ENCODE peak calls at places on chromosomes 13 and 19, in four cellular contexts. One of them, this sample, is unnamed.

GRCh38 chr13:51525567-51526165 is 58.6 kb upstream of the WDFY2 start:
- DNase-seq in K562: no peak
- DNase-seq in H1: no peak
- DNase-seq in HepG2: no peak
- DNase-seq in this sample: no peak

GRCh38 chr13:20209937-20210336 is 17.2 kb upstream of the GJB2 start:
- DNase-seq in HepG2: no peak
- DNase-seq in K562: no peak
- DNase-seq in H1: no peak
- DNase-seq in this sample: no peak

GRCh38 chr13:71144883-71145282 is 722.1 kb downstream of the DACH1 start:
- DNase-seq in H1: no peak
- DNase-seq in HepG2: no peak
- DNase-seq in K562: no peak
- DNase-seq in this sample: no peak

GRCh38 chr13:19910336-19911072 is 47.1 kb upstream of the ZMYM5 start:
- DNase-seq in HepG2: no peak
- DNase-seq in K562: no peak
- DNase-seq in H1: no peak
- DNase-seq in this sample: peak

GRCh38 chr13:35716186-35716585 is 239.7 kb upstream of the MAB21L1 start:
- DNase-seq in K562: no peak
- DNase-seq in HepG2: no peak
- DNase-seq in H1: no peak
- DNase-seq in this sample: no peak

GRCh38 chr19:3931041-3931440 is 1.8 kb upstream of the NMRK2 start:
- DNase-seq in HepG2: no peak
- DNase-seq in K562: no peak
- DNase-seq in H1: no peak
- DNase-seq in this sample: no peak

GRCh38 chr13:31699650-31700049 is 39.7 kb upstream of the RXFP2 start:
- DNase-seq in H1: no peak
- DNase-seq in HepG2: no peak
- DNase-seq in K562: no peak
- DNase-seq in this sample: no peak

GRCh38 chr13:69279213-69279612 is 828.4 kb upstream of the ATXN8OS start:
- DNase-seq in H1: no peak
- DNase-seq in HepG2: no peak
- DNase-seq in K562: no peak
- DNase-seq in this sample: no peak

GRCh38 chr19:9144920-9145319 is 4.7 kb downstream of the ZNF317 start:
- DNase-seq in K562: no peak
- DNase-seq in H1: no peak
- DNase-seq in HepG2: no peak
- DNase-seq in this sample: no peak

GRCh38 chr13:30668305-30668704 is 50.6 kb downstream of the USPL1 start:
- DNase-seq in HepG2: peak
- DNase-seq in K562: no peak
- DNase-seq in H1: no peak
- DNase-seq in this sample: no peak

GRCh38 chr13:85651440-85651839 is 147.8 kb downstream of the SLITRK6 start:
- DNase-seq in H1: no peak
- DNase-seq in HepG2: no peak
- DNase-seq in K562: no peak
- DNase-seq in this sample: no peak

GRCh38 chr13:109727251-109727650 is 59.1 kb downstream of the IRS2 start:
- DNase-seq in HepG2: no peak
- DNase-seq in H1: no peak
- DNase-seq in K562: no peak
- DNase-seq in this sample: no peak

GRCh38 chr13:75151081-75151643 is 330.8 kb downstream of the TBC1D4 start:
- DNase-seq in K562: no peak
- DNase-seq in H1: no peak
- DNase-seq in HepG2: no peak
- DNase-seq in this sample: no peak

GRCh38 chr13:41122838-41123237 is 9.8 kb downstream of the KBTBD6 start:
- DNase-seq in H1: no peak
- DNase-seq in K562: no peak
- DNase-seq in HepG2: no peak
- DNase-seq in this sample: no peak

GRCh38 chr13:73146705-73147104 is 87.9 kb downstream of the KLF5 start:
- DNase-seq in H1: no peak
- DNase-seq in HepG2: no peak
- DNase-seq in K562: no peak
- DNase-seq in this sample: no peak

GRCh38 chr13:39263033-39263432 is 224.8 kb downstream of the NHLRC3 start:
- DNase-seq in HepG2: peak
- DNase-seq in K562: peak
- DNase-seq in H1: no peak
- DNase-seq in this sample: peak

GRCh38 chr19:19385900-19386339 is 19.6 kb upstream of the GATAD2A start:
- DNase-seq in H1: no peak
- DNase-seq in K562: no peak
- DNase-seq in HepG2: no peak
- DNase-seq in this sample: no peak

GRCh38 chr13:26051231-26052135 is at the start of gene SHISA2:
- DNase-seq in HepG2: no peak
- DNase-seq in K562: no peak
- DNase-seq in H1: peak
- DNase-seq in this sample: no peak

GRCh38 chr19:33603377-33603776 is 18.4 kb upstream of the CHST8 start:
- DNase-seq in K562: no peak
- DNase-seq in HepG2: no peak
- DNase-seq in H1: no peak
- DNase-seq in this sample: no peak

GRCh38 chr13:111637365-111637764 is 316.9 kb downstream of the TEX29 start:
- DNase-seq in HepG2: no peak
- DNase-seq in K562: no peak
- DNase-seq in H1: no peak
- DNase-seq in this sample: no peak

GRCh38 chr13:74929436-74929835 is 552.5 kb downstream of the TBC1D4 start:
- DNase-seq in K562: no peak
- DNase-seq in HepG2: no peak
- DNase-seq in H1: no peak
- DNase-seq in this sample: no peak

GRCh38 chr19:8387688-8388611 is 2.2 kb upstream of the RAB11B start:
- DNase-seq in K562: peak
- DNase-seq in H1: no peak
- DNase-seq in HepG2: peak
- DNase-seq in this sample: no peak

GRCh38 chr19:23437901-23438300 is 42.6 kb upstream of the ZNF91 start:
- DNase-seq in HepG2: no peak
- DNase-seq in H1: no peak
- DNase-seq in K562: no peak
- DNase-seq in this sample: no peak

GRCh38 chr13:30526612-30527217 is 61.0 kb upstream of the HMGB1 start:
- DNase-seq in H1: no peak
- DNase-seq in K562: peak
- DNase-seq in HepG2: peak
- DNase-seq in this sample: no peak

GRCh38 chr13:27131202-27131623 is 40.4 kb downstream of the USP12 start:
- DNase-seq in K562: peak
- DNase-seq in H1: no peak
- DNase-seq in HepG2: no peak
- DNase-seq in this sample: peak

GRCh38 chr13:36102721-36103120 is 28.5 kb downstream of the DCLK1 start:
- DNase-seq in H1: no peak
- DNase-seq in HepG2: no peak
- DNase-seq in K562: no peak
- DNase-seq in this sample: no peak

GRCh38 chr19:55115446-55116065 is 1.9 kb downstream of the PPP1R12C start:
- DNase-seq in HepG2: no peak
- DNase-seq in H1: no peak
- DNase-seq in K562: peak
- DNase-seq in this sample: no peak
- TF ChIP-seq FOSL1 in HepG2: no peak
- TF ChIP-seq FOSL1 in H1: no peak
- TF ChIP-seq FOSL1 in K562: no peak
- TF ChIP-seq FOSL1 in this sample: no peak

GRCh38 chr13:44865722-44866484 is 123.4 kb downstream of the NUFIP1 start:
- DNase-seq in K562: no peak
- DNase-seq in H1: no peak
- DNase-seq in HepG2: no peak
- DNase-seq in this sample: no peak
- TF ChIP-seq FOSL1 in K562: no peak
- TF ChIP-seq FOSL1 in H1: no peak
- TF ChIP-seq FOSL1 in HepG2: no peak
- TF ChIP-seq FOSL1 in this sample: no peak

GRCh38 chr19:43462383-43462782 is 3.0 kb downstream of the LYPD3 start:
- DNase-seq in H1: no peak
- DNase-seq in HepG2: no peak
- DNase-seq in K562: no peak
- DNase-seq in this sample: no peak

GRCh38 chr19:43463381-43464088 is 1.9 kb downstream of the LYPD3 start:
- DNase-seq in H1: peak
- DNase-seq in K562: peak
- DNase-seq in HepG2: peak
- DNase-seq in this sample: peak

GRCh38 chr19:43465468-43466120 is at the start of gene LYPD3:
- DNase-seq in K562: no peak
- DNase-seq in HepG2: no peak
- DNase-seq in H1: no peak
- DNase-seq in this sample: peak

GRCh38 chr19:43462887-43463380 is 2.5 kb downstream of the LYPD3 start:
- DNase-seq in HepG2: no peak
- DNase-seq in K562: no peak
- DNase-seq in H1: peak
- DNase-seq in this sample: no peak

DNA sequence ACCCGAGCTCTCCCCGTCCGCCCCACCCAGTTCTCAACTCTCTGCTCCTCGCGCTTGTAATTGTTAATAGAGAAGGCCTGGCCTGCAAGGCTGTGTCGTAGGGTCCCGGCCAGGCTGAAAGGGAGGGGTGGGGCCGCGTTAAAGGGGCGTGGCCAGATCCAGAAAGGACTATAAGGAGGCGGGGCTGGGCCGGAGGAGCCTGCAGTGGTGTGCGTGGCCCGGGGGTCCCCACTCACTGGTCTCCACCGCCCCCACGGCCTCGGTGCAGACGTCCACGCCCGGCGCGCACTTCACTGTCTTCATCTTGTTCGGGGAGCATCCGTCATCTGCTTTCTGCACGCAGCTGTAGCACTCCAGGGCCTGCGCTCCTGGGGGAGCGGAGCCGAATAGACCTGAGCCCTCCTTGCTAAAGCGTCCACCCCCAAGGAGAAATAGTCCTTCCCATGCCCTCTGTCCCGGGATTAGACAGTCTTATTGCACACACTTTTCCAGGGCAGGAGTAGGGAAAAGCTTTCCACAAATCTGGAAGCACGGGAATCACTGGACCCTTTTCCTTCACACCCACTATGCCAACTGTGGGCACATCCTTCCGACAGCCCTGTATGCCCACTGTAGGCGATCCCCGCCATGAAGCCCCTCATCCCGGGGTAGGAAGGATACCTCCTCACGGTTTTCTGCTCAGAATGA is 1.2 kb downstream of the LYPD3 start:
- DNase-seq in HepG2: no peak
- DNase-seq in H1: no peak
- DNase-seq in K562: peak
- DNase-seq in this sample: no peak
- TF ChIP-seq FOSL1 in HepG2: no peak
- TF ChIP-seq FOSL1 in H1: no peak
- TF ChIP-seq FOSL1 in K562: no peak
- TF ChIP-seq FOSL1 in this sample: no peak

GRCh38 chr19:2248136-2249009 is 750 bp upstream of the AMH start:
- DNase-seq in HepG2: no peak
- DNase-seq in K562: no peak
- DNase-seq in H1: no peak
- DNase-seq in this sample: no peak
- TF ChIP-seq FOSL1 in HepG2: no peak
- TF ChIP-seq FOSL1 in K562: no peak
- TF ChIP-seq FOSL1 in H1: no peak
- TF ChIP-seq FOSL1 in this sample: no peak

GRCh38 chr19:13838943-13839192 is 38.1 kb upstream of the NANOS3 start:
- DNase-seq in H1: no peak
- DNase-seq in K562: peak
- DNase-seq in HepG2: no peak
- DNase-seq in this sample: no peak

GRCh38 chr19:13841339-13842293 is 35.3 kb upstream of the NANOS3 start:
- DNase-seq in H1: no peak
- DNase-seq in HepG2: no peak
- DNase-seq in K562: peak
- DNase-seq in this sample: no peak

GRCh38 chr19:13840751-13841338 is 36.1 kb upstream of the NANOS3 start:
- DNase-seq in K562: no peak
- DNase-seq in H1: no peak
- DNase-seq in HepG2: no peak
- DNase-seq in this sample: no peak

GRCh38 chr19:13839193-13839937 is 37.6 kb upstream of the NANOS3 start:
- DNase-seq in H1: no peak
- DNase-seq in HepG2: no peak
- DNase-seq in K562: peak
- DNase-seq in this sample: no peak

GRCh38 chr19:13839938-13840750 is 36.8 kb upstream of the NANOS3 start:
- DNase-seq in HepG2: no peak
- DNase-seq in H1: no peak
- DNase-seq in K562: no peak
- DNase-seq in this sample: no peak
- TF ChIP-seq FOSL1 in HepG2: no peak
- TF ChIP-seq FOSL1 in H1: no peak
- TF ChIP-seq FOSL1 in K562: no peak
- TF ChIP-seq FOSL1 in this sample: no peak